ENCODE peak calls at places on chromosomes 1 and 21, in eight cellular contexts. B is RWPE1, O is fibroblast of lung, X is astrocyte, J is aorta, D is tibial nerve, N is upper lobe of right lung, I is left ventricle myocardium inferior. W is an unnamed sample.
A peak's percentile ranks its signal among the peaks of the same experiment; 100 is the strongest.

GRCh38 chr21:44083631-44084291 is 23.4 kb upstream of the PWP2 start:
- DNase-seq in B (no peak), O (no peak), X (no peak), J (no peak), D (no peak), N (peak; percentile 57), I (no peak), W (no peak)

GRCh38 chr1:173062156-173062938 is 11.6 kb upstream of the TNFSF18 start:
- DNase-seq in B (peak; percentile 87), O (peak; percentile 77), X (peak; percentile 86), J (no peak), D (no peak), N (no peak), I (no peak), W (no peak)

GRCh38 chr1:168141986-168142385 is 5.3 kb upstream of the GPR161 start:
- DNase-seq in B (no peak), O (no peak), X (no peak), J (no peak), D (no peak), N (no peak), I (no peak), W (no peak)

GRCh38 chr1:38173157-38173831 is 126.7 kb upstream of the POU3F1 start:
- DNase-seq in B (no peak), O (no peak), X (no peak), J (no peak), D (no peak), N (no peak), I (no peak), W (no peak)

GRCh38 chr1:21143138-21143537 is 33.6 kb downstream of the EIF4G3 start:
- DNase-seq in B (no peak), O (no peak), X (no peak), J (no peak), D (no peak), N (no peak), I (no peak), W (no peak)

GRCh38 chr1:3042481-3042880 is 21.2 kb downstream of the ACTRT2 start:
- DNase-seq in B (no peak), O (no peak), X (no peak), J (no peak), D (no peak), N (no peak), I (no peak), W (no peak)

GRCh38 chr21:36079010-36079649 is 9.3 kb downstream of the CBR1 start:
- DNase-seq in B (no peak), O (peak; percentile 6), X (no peak), J (peak; percentile 60), D (peak; percentile 15), N (peak; percentile 75), I (no peak), W (peak; percentile 52)

GRCh38 chr1:34742667-34743270 is 12.1 kb upstream of the GJB5 start:
- DNase-seq in B (peak; percentile 86), O (peak; percentile 53), X (no peak), J (peak; percentile 79), D (peak; percentile 61), N (peak; percentile 89), I (peak; percentile 69), W (peak; percentile 75)

GRCh38 chr1:31572323-31573104 is 3.8 kb upstream of the TINAGL1 start:
- DNase-seq in B (peak; percentile 53), O (peak; percentile 42), X (no peak), J (no peak), D (no peak), N (peak; percentile 67), I (no peak), W (no peak)

GRCh38 chr1:218034464-218034863 is 250.6 kb upstream of the RRP15 start:
- DNase-seq in B (no peak), O (no peak), X (no peak), J (no peak), D (no peak), N (no peak), I (no peak), W (no peak)

GRCh38 chr1:190474587-190475305 is 2.9 kb downstream of the BRINP3 start:
- DNase-seq in B (no peak), O (peak; percentile 28), X (no peak), J (no peak), D (no peak), N (no peak), I (no peak), W (no peak)

GRCh38 chr21:27820342-27820741 is 853.5 kb upstream of the ADAMTS5 start:
- DNase-seq in B (no peak), O (no peak), X (no peak), J (no peak), D (no peak), N (no peak), I (no peak), W (no peak)

GRCh38 chr21:27817902-27818623 is 851.2 kb upstream of the ADAMTS5 start:
- DNase-seq in B (no peak), O (no peak), X (no peak), J (no peak), D (no peak), N (no peak), I (no peak), W (no peak)

GRCh38 chr21:27818847-27819246 is 852.0 kb upstream of the ADAMTS5 start:
- DNase-seq in B (no peak), O (peak; percentile 23), X (no peak), J (no peak), D (no peak), N (no peak), I (no peak), W (no peak)

GRCh38 chr21:27817061-27817460 is 850.2 kb upstream of the ADAMTS5 start:
- DNase-seq in B (no peak), O (no peak), X (no peak), J (no peak), D (no peak), N (no peak), I (no peak), W (no peak)

GRCh38 chr21:27819299-27819698 is 852.4 kb upstream of the ADAMTS5 start:
- DNase-seq in B (no peak), O (no peak), X (no peak), J (no peak), D (no peak), N (no peak), I (no peak), W (no peak)
- H3K27ac ChIP-seq in B (no peak overlapping the region), O (no peak overlapping the region), X (no peak overlapping the region), J (no peak overlapping the region), D (peak overlapping the region; percentile 2), N (peak overlapping the region; percentile 73), I (no peak overlapping the region), W (no peak overlapping the region)

GRCh38 chr1:204544321-204544720 is 28.1 kb downstream of the MDM4 start:
- DNase-seq in B (peak; percentile 41), O (peak; percentile 34), X (peak; percentile 58), J (no peak), D (no peak), N (no peak), I (no peak), W (no peak)

GRCh38 chr1:204545202-204545601 is 29.0 kb downstream of the MDM4 start:
- DNase-seq in B (peak; percentile 44), O (peak; percentile 28), X (no peak), J (no peak), D (no peak), N (no peak), I (no peak), W (no peak)

GRCh38 chr1:204550926-204551325 is 34.7 kb downstream of the MDM4 start:
- DNase-seq in B (no peak), O (no peak), X (no peak), J (no peak), D (no peak), N (no peak), I (no peak), W (no peak)

GRCh38 chr1:204549313-204549712 is 33.1 kb downstream of the MDM4 start:
- DNase-seq in B (no peak), O (no peak), X (no peak), J (no peak), D (no peak), N (no peak), I (no peak), W (no peak)

DNA sequence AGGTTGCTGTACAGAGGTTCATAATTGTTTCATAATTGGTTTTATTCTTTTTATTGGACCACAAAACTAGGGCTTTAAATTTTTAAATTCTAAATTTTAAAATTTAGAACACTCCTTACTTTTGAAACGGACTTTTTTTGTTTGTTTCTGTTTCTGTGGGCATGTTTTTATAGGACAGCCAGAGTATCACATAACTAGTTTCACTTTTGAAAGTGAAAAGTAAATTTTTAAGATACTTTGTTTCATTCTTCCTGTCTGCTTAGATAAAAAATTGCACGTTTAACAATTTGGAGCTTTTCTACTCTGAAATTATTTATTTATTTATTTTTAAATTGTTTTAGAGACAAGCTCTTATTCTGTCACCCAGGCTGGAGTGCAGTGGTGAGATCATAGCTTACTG is 29.7 kb downstream of the MDM4 start:
- DNase-seq in B (no peak), O (no peak), X (no peak), J (no peak), D (no peak), N (no peak), I (no peak), W (no peak)
- H3K27ac ChIP-seq in B (no peak overlapping the region), O (no peak overlapping the region), X (no peak overlapping the region), J (no peak overlapping the region), D (no peak overlapping the region), N (no peak overlapping the region), I (no peak overlapping the region), W (no peak overlapping the region)

DNA sequence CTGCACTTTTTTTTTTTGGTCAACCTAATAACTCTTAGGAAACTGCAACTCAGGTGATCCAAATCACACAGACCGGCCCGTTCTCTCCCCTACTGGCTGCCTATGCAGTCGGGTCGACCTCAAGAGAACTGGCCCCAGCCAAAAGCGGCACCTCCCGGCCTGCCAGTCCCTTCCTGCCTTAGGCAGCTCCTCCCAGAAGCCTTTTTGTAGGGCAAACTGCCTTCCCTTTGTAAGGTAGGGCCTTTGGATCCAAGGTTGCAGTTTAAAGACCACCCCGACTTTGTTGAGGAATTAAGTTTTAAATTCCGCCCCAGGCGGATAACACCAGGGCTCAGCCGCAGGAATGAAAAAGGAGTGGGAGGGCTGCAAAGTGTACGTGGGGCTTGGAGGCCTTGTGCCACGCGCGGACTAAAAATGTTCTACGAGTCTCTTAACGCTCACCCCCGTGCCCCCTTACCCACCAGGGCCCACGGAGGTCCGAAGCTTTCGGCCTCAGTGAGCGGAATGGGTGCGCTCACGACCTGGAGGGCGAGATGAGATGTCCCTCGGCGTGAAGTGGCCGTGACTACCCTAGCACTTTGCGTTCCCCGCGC is 642 bp upstream of the ST3GAL3 start:
- DNase-seq in B (no peak), O (peak; percentile 22), X (no peak), J (no peak), D (no peak), N (no peak), I (no peak), W (no peak)
- H3K27ac ChIP-seq in B (peak overlapping the region; percentile 91), O (peak overlapping the region; percentile 73), X (peak overlapping the region; percentile 60), J (no peak overlapping the region), D (peak overlapping the region; percentile 51), N (no peak overlapping the region), I (peak overlapping the region; percentile 90), W (peak overlapping the region; percentile 81)

DNA sequence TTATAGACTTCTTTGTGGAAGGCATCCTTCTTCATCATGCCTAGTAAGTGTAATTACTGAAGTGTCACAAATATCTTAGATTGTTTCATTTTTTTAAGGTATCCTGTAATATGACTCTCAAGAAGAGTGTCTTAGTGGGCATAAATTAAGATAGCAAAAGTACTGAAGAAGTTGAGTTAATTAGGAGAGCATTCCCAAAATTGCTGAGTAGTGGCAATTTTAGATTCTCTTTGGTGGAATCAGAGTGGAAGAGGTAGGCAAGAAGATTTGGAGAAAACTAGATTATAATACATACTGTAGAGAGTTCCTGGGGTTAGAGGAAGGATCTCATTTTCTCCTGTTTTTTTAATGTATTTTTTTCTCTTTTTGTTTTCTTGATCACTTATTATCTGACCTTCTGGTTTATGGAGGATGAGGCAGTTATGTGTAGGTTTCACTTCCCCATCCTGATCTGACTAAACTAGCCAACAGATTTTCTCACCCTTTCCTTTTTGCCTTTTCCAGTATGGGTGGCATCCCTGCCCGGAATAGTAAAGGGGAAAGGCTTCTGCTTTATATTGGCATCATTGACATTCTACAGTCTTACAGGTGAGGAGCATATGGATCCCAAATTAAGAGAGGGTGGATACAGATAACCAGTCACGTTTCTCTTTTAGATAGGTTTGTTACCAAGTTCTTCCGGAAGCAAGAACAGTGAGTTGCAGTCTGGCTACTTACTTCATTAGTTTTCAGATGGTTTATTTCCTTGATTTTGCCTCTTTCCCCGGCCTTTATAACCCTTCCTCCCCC is 16.7 kb upstream of the PSMD4 start:
- DNase-seq in B (no peak), O (no peak), X (no peak), J (no peak), D (no peak), N (no peak), I (no peak), W (no peak)
- H3K27ac ChIP-seq in B (no peak overlapping the region), O (peak overlapping the region; percentile 24), X (peak overlapping the region; percentile 33), J (no peak overlapping the region), D (no peak overlapping the region), N (no peak overlapping the region), I (no peak overlapping the region), W (no peak overlapping the region)

W was measured in tibial artery.